ENCODE peak calls at places on chromosomes 4 and X, in six cellular contexts. R, W, O, U, F and K are unnamed samples.

GRCh38 chr4:948101-948935 is 16.1 kb downstream of the TMEM175 start:
- DNase-seq in U (no peak), F (no peak), O (no peak), R (no peak), W (no peak), K (no peak)

GRCh38 chr4:43763029-43763610 is 685.5 kb downstream of the KCTD8 start:
- DNase-seq in U (no peak), W (no peak), O (no peak), F (peak), R (no peak), K (no peak)

GRCh38 chrX:129842510-129843208 is 1.0 kb downstream of the ZDHHC9 start:
- DNase-seq in R (no peak), U (peak), W (no peak), F (no peak), O (peak), K (no peak)

GRCh38 chrX:133018229-133018628 is 59.8 kb upstream of the HS6ST2 start:
- DNase-seq in F (no peak), O (no peak), W (no peak), R (no peak), U (no peak), K (no peak)

GRCh38 chrX:25021132-25021498 is 5.3 kb upstream of the ARX start:
- DNase-seq in W (peak), O (no peak), F (no peak), R (no peak), U (no peak), K (no peak)

GRCh38 chr4:127686656-127687055 is 43.5 kb upstream of the SLC25A31 start:
- DNase-seq in W (no peak), O (no peak), R (no peak), F (no peak), U (peak), K (no peak)

GRCh38 chrX:65034641-65035450 is 58.6 kb upstream of the ZC4H2 start:
- DNase-seq in U (peak), W (peak), F (no peak), R (peak), O (peak), K (no peak)

GRCh38 chr4:152266831-152267480 is 268.9 kb downstream of the FBXW7 start:
- DNase-seq in R (no peak), U (no peak), O (no peak), F (no peak), W (no peak), K (no peak)

GRCh38 chr4:3253808-3254207 is 4.8 kb downstream of the MSANTD1 start:
- DNase-seq in R (no peak), O (peak), W (no peak), F (no peak), U (no peak), K (no peak)

GRCh38 chrX:2679534-2680485 is 11.3 kb upstream of the CD99 start:
- DNase-seq in W (no peak), F (no peak), O (no peak), R (no peak), U (peak), K (no peak)

GRCh38 chr4:106809083-106809482 is 227.0 kb downstream of the DKK2 start:
- DNase-seq in O (no peak), R (no peak), F (no peak), U (peak), W (peak), K (no peak)

GRCh38 chr4:143773998-143774898 is 73.8 kb upstream of the FREM3 start:
- DNase-seq in O (peak), W (peak), U (peak), F (peak), R (peak), K (no peak)

GRCh38 chrX:47628980-47629379 is 750 bp downstream of the CFP start:
- DNase-seq in F (no peak), R (no peak), W (peak), O (no peak), U (no peak), K (no peak)

GRCh38 chr4:7635435-7635834 is 200.7 kb upstream of the PSAPL1 start:
- DNase-seq in F (no peak), R (no peak), U (no peak), W (peak), O (no peak), K (no peak)

GRCh38 chr4:179447308-179447707 is 2005.1 kb upstream of the AGA start:
- DNase-seq in F (no peak), W (no peak), O (no peak), R (no peak), U (no peak), K (no peak)

GRCh38 chr4:67006791-67007190 is 538.5 kb downstream of the CENPC start:
- DNase-seq in O (no peak), R (no peak), U (no peak), W (no peak), F (no peak), K (no peak)

GRCh38 chr4:29549308-29549707 is 1170.9 kb upstream of the PCDH7 start:
- DNase-seq in O (no peak), F (no peak), R (no peak), U (no peak), W (no peak), K (no peak)

GRCh38 chr4:13829457-13829856 is 201.9 kb upstream of the BOD1L1 start:
- DNase-seq in W (no peak), F (no peak), R (no peak), O (no peak), U (no peak), K (no peak)

GRCh38 chr4:105550641-105551040 is 1.8 kb upstream of the ARHGEF38 start:
- DNase-seq in F (no peak), R (no peak), O (no peak), U (no peak), W (no peak), K (no peak)

GRCh38 chrX:133655262-133655913 is 240.1 kb upstream of the GPC4 start:
- DNase-seq in U (no peak), R (no peak), F (no peak), O (no peak), W (no peak), K (no peak)

GRCh38 chr4:26201119-26201518 is 119.7 kb upstream of the RBPJ start:
- DNase-seq in U (no peak), F (no peak), W (peak), O (no peak), R (no peak), K (no peak)

GRCh38 chrX:24396236-24396929 is 35.9 kb downstream of the SUPT20HL1 start:
- DNase-seq in W (peak), O (no peak), U (peak), R (no peak), F (no peak), K (no peak)

GRCh38 chr4:55132775-55133174 is 7.4 kb upstream of the KDR start:
- DNase-seq in W (no peak), R (no peak), O (no peak), F (no peak), U (no peak), K (no peak)

GRCh38 chr4:40065010-40065409 is 8.4 kb downstream of the N4BP2 start:
- DNase-seq in U (no peak), O (no peak), W (no peak), F (no peak), R (no peak), K (no peak)

GRCh38 chrX:118694628-118695027 is 32.8 kb upstream of the IL13RA1 start:
- DNase-seq in W (no peak), R (no peak), O (no peak), U (peak), F (no peak), K (no peak)

GRCh38 chr4:183763990-183764754 is 105.1 kb downstream of the TRAPPC11 start:
- DNase-seq in R (no peak), U (no peak), O (no peak), F (no peak), W (no peak), K (no peak)

GRCh38 chr4:67456577-67457196 is 88.6 kb downstream of the CENPC start:
- DNase-seq in F (no peak), W (no peak), R (no peak), U (no peak), O (no peak), K (no peak)

GRCh38 chr4:188647820-188648380 is 508.7 kb downstream of the TRIML1 start:
- DNase-seq in W (no peak), U (no peak), R (no peak), F (no peak), O (no peak), K (no peak)

GRCh38 chrX:150157291-150157690 is 205.8 kb upstream of the MAMLD1 start:
- DNase-seq in R (no peak), F (no peak), W (no peak), O (no peak), U (no peak), K (no peak)

GRCh38 chr4:52951016-52951415 is 88.9 kb downstream of the RASL11B start:
- DNase-seq in R (no peak), U (peak), F (no peak), O (no peak), W (no peak), K (no peak)

GRCh38 chr4:145130788-145131398 is 32.8 kb downstream of the ABCE1 start:
- DNase-seq in O (no peak), U (peak), W (peak), F (no peak), R (no peak), K (no peak)

GRCh38 chrX:17415242-17415815 is 40.3 kb downstream of the NHS start:
- DNase-seq in O (no peak), F (no peak), U (no peak), W (no peak), R (no peak), K (no peak)

GRCh38 chr4:8127051-8127798 is 31.4 kb downstream of the ABLIM2 start:
- DNase-seq in O (no peak), F (no peak), W (peak), R (no peak), U (no peak), K (no peak)

GRCh38 chr4:76830612-76831474 is 67.1 kb downstream of the SOWAHB start:
- DNase-seq in W (no peak), O (peak), U (peak), F (no peak), R (no peak), K (peak)
- TF ChIP-seq POLR2A in W (no peak), O (peak), U (peak), F (no peak), R (no peak), K (no peak)

DNA sequence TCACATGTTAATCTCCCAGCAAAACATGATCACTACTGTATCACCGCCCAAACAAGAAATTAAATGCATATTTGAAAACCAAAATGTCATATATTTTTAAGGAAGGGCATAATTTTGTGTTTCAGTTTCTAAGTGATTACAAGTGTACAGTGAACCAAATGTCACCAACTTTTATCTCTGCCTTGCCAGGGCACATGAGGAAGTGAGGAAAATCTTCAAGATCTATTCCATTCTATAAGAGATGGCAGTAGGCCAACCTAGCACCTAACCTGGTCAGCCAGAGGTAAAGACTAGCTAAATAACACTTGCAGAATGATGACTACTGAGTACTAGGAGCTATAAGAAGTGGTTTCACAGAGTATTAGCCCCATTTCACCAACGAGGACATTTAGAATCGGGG is 107.2 kb downstream of the ATP11C start:
- DNase-seq in R (no peak), F (no peak), O (no peak), W (no peak), U (no peak), K (no peak)
- TF ChIP-seq POLR2A in R (no peak), F (no peak), O (no peak), W (no peak), U (no peak), K (no peak)

GRCh38 chrX:11261260-11261659 is 32.0 kb upstream of the AMELX start:
- DNase-seq in R (no peak), O (no peak), W (no peak), F (no peak), U (no peak), K (no peak)
- TF ChIP-seq POLR2A in R (no peak), O (no peak), W (no peak), F (no peak), U (no peak), K (no peak)

GRCh38 chrX:108087792-108088191 is 3.5 kb downstream of the PSMD10 start:
- DNase-seq in F (no peak), R (no peak), W (no peak), O (no peak), U (no peak), K (no peak)
- TF ChIP-seq POLR2A in F (no peak), R (no peak), W (no peak), O (no peak), U (no peak), K (no peak)

DNA sequence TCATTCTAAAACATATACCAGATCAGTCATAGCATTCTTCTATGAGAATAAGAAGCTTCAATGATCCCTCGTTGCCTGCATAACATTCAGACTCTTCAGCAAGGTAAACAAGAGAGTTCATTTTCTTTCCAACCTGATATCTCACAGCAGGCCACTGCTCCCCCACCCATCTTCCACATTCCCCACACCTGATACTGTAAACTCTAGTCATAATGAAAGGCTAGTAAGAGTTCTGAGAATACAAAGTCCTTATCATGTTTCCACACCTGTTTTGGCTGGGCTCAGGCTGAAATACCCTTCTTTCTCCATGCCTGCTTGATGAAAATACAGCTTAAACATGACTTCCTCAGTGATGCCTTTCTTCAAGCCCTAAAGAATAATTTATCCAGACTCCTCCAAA is 2.3 kb upstream of the AASDH start:
- DNase-seq in O (no peak), F (no peak), U (no peak), R (peak), W (no peak), K (no peak)
- TF ChIP-seq POLR2A in O (no peak), F (no peak), U (no peak), R (no peak), W (no peak), K (no peak)

GRCh38 chr4:36196145-36196925 is 48.0 kb downstream of the ARAP2 start:
- DNase-seq in U (no peak), O (no peak), R (no peak), W (no peak), F (no peak), K (no peak)
- TF ChIP-seq POLR2A in U (no peak), O (no peak), R (no peak), W (no peak), F (no peak), K (no peak)

GRCh38 chrX:135981010-135981409 is 4.2 kb upstream of the SLC9A6 start:
- DNase-seq in R (no peak), O (no peak), F (no peak), U (no peak), W (no peak), K (no peak)
- TF ChIP-seq POLR2A in R (no peak), O (no peak), F (no peak), U (no peak), W (no peak), K (no peak)